ENCODE peak calls at places on chromosomes 4 and X, in eight cellular contexts. Q is pancreas; S is right atrium auricular region; Y is sigmoid colon; R is mesendoderm; U is hepatocyte; Z is IMR-90; P is CD4-positive, CD25-positive, alpha-beta regulatory T cell. E is an unnamed sample. For H3K36me3, the result is how much of the 10 kb centered on the place peaks cover.

GRCh38 chr4:5711479-5712184 is 631 bp downstream of the EVC start:
- DNase-seq in Y (peak), S (no peak), R (peak), P (no peak), Z (peak), U (no peak), Q (no peak), E (peak)

GRCh38 chrX:116379854-116380253 is 56.6 kb upstream of the SLC6A14 start:
- DNase-seq in Y (no peak), R (no peak), Z (peak), Q (no peak), S (peak), U (no peak), P (no peak), E (no peak)

GRCh38 chrX:112779139-112779538 is 61.5 kb downstream of the AMOT start:
- DNase-seq in R (no peak), P (no peak), S (no peak), Q (no peak), Y (no peak), Z (no peak), U (no peak), E (no peak)

GRCh38 chr4:176601156-176601555 is 191.6 kb downstream of the VEGFC start:
- DNase-seq in Z (no peak), S (no peak), Q (no peak), R (no peak), Y (no peak), U (no peak), P (no peak), E (no peak)

GRCh38 chr4:35250771-35251170 is 993.5 kb downstream of the ARAP2 start:
- DNase-seq in P (no peak), Q (no peak), U (no peak), S (no peak), Y (no peak), Z (no peak), R (no peak), E (no peak)

GRCh38 chr4:177302371-177303100 is 7.1 kb upstream of the NEIL3 start:
- DNase-seq in S (no peak), R (no peak), Y (no peak), U (no peak), Q (no peak), P (no peak), Z (peak), E (no peak)

GRCh38 chrX:149937881-149938426 is 337 bp downstream of the EOLA2 start:
- DNase-seq in S (no peak), Q (no peak), Z (peak), Y (peak), U (peak), P (no peak), R (peak), E (peak)

GRCh38 chr4:150371869-150372268 is 210.1 kb upstream of the MAB21L2 start:
- DNase-seq in S (no peak), Q (no peak), P (no peak), Z (no peak), R (no peak), Y (no peak), U (no peak), E (no peak)

GRCh38 chr4:108359130-108359709 is 190.5 kb upstream of the LEF1 start:
- DNase-seq in Y (no peak), U (no peak), S (no peak), Q (no peak), Z (no peak), P (peak), R (no peak), E (no peak)

GRCh38 chr4:88802138-88802537 is 104.5 kb upstream of the NAP1L5 start:
- DNase-seq in S (no peak), R (no peak), U (no peak), Y (no peak), P (no peak), Z (no peak), Q (no peak), E (no peak)

GRCh38 chr4:15234101-15234500 is 193.7 kb upstream of the C1QTNF7 start:
- DNase-seq in S (no peak), Q (no peak), U (no peak), Z (peak), R (no peak), Y (no peak), P (no peak), E (no peak)

GRCh38 chr4:176635372-176636261 is 157.1 kb downstream of the VEGFC start:
- DNase-seq in P (no peak), Y (no peak), Q (no peak), S (no peak), Z (peak), U (peak), R (peak), E (no peak)

GRCh38 chr4:100986360-100986868 is 360.9 kb downstream of the PPP3CA start:
- DNase-seq in Z (no peak), P (no peak), U (peak), R (peak), Q (no peak), Y (no peak), S (no peak), E (no peak)

GRCh38 chr4:108166441-108167315 is 2.1 kb downstream of the LEF1 start:
- DNase-seq in Z (no peak), Q (peak), S (no peak), P (peak), R (peak), Y (no peak), U (peak), E (no peak)

GRCh38 chr4:126733301-126733700 is 899.5 kb upstream of the INTU start:
- DNase-seq in U (no peak), Q (no peak), Y (no peak), P (no peak), R (no peak), S (no peak), Z (peak), E (no peak)

GRCh38 chrX:107577933-107578332 is 50.4 kb upstream of the PRPS1 start:
- DNase-seq in Z (no peak), R (no peak), Y (no peak), S (no peak), U (no peak), P (no peak), Q (no peak), E (no peak)

GRCh38 chr4:111847256-111848108 is 297.8 kb upstream of the FAM241A start:
- DNase-seq in Q (no peak), S (no peak), P (no peak), Z (no peak), Y (no peak), U (peak), R (peak), E (no peak)

GRCh38 chrX:37846141-37846540 is 1.2 kb downstream of the DYNLT3 start:
- DNase-seq in Z (peak), U (no peak), R (no peak), Y (no peak), S (no peak), Q (no peak), P (peak), E (no peak)

GRCh38 chr4:85929926-85930325 is 429.9 kb downstream of the MAPK10 start:
- DNase-seq in S (no peak), Y (no peak), P (no peak), Q (peak), R (no peak), U (peak), Z (no peak), E (no peak)

GRCh38 chr4:6383019-6383404 is 89.4 kb downstream of the PPP2R2C start:
- DNase-seq in Z (no peak), Y (no peak), R (no peak), S (no peak), U (no peak), Q (no peak), P (no peak), E (peak)

GRCh38 chr4:68358988-68359387 is 9.1 kb upstream of the YTHDC1 start:
- DNase-seq in P (no peak), S (no peak), R (no peak), Y (no peak), Q (no peak), U (no peak), Z (no peak), E (no peak)

GRCh38 chr4:5822617-5823016 is 70.3 kb downstream of the CRMP1 start:
- DNase-seq in Y (no peak), R (no peak), Q (no peak), U (no peak), P (no peak), S (no peak), Z (no peak), E (no peak)

GRCh38 chrX:24629701-24630100 is 17.4 kb downstream of the PCYT1B start:
- DNase-seq in R (no peak), P (no peak), U (no peak), Q (no peak), Z (no peak), Y (no peak), S (no peak), E (no peak)

GRCh38 chr4:38298868-38299713 is 338.9 kb downstream of the PTTG2 start:
- DNase-seq in R (no peak), P (no peak), Y (no peak), U (no peak), Z (no peak), S (no peak), Q (no peak), E (no peak)

GRCh38 chr4:113692809-113693411 is 68.6 kb downstream of the CAMK2D start:
- DNase-seq in Y (no peak), Z (no peak), S (no peak), Q (no peak), P (no peak), U (no peak), R (no peak), E (no peak)

GRCh38 chrX:123994730-123995129 is 33.2 kb downstream of the STAG2 start:
- DNase-seq in Y (no peak), Z (no peak), S (no peak), P (no peak), U (no peak), Q (no peak), R (no peak), E (no peak)

DNA sequence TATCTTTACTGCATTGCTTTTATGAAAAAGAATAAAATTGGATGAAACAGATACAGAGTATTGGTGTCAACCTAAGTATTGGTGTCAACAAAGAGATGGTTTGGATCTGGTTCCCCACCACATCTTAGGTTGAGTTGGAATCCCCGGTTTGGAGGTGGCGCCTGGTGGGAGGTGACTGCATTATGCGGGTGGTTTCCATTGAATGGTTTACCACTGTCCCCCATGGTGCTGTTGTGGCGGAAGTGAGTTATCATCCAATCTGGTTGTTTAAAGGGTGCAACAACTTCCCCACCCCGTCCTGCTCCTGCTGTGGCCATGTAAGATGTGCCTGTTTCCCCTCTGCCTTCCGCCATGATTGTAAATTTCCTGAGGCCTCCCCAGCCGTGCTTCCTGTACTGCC is 52.8 kb upstream of the CD99 start:
- DNase-seq in U (no peak), Q (no peak), Y (no peak), R (peak), Z (no peak), P (no peak), S (no peak), E (no peak)
- H3K36me3 ChIP-seq in U (under half), Q (under half), Y (under half), R (under half), Z (under half), P (under half), S (under half), E (under half)

GRCh38 chr4:172866421-172866820 is 302.2 kb upstream of the GALNT7 start:
- DNase-seq in P (no peak), Q (no peak), U (no peak), Z (no peak), S (no peak), R (no peak), Y (no peak), E (no peak)

GRCh38 chr4:172865531-172866127 is 303.0 kb upstream of the GALNT7 start:
- DNase-seq in U (no peak), Y (no peak), S (no peak), R (peak), Z (no peak), Q (no peak), P (no peak), E (no peak)

GRCh38 chr4:172869621-172870268 is 298.9 kb upstream of the GALNT7 start:
- DNase-seq in Y (no peak), Z (no peak), R (no peak), Q (no peak), P (no peak), U (no peak), S (no peak), E (no peak)

GRCh38 chr4:172868271-172868670 is 300.3 kb upstream of the GALNT7 start:
- DNase-seq in Q (no peak), R (no peak), S (no peak), Y (no peak), Z (no peak), P (no peak), U (no peak), E (no peak)

DNA sequence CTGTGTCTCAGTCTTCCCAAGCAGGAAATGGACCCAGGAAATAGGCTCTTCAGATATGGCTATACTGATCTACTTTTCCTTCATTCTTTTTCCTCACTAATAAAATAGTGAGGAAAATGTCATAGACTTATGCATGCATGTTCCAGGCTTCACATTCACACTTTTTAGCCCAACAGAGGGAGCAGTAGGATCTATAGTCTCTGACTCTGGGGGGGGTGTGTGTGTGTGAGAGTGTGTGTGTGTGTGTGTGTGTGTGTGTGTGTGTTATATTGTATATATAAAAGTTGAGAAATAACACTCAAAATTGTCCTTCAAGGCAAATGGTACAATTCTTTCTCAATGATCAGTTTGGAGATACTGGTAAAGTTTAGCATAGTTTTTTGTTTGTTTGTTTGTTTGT is 297.2 kb upstream of the GALNT7 start:
- DNase-seq in Z (no peak), R (peak), P (no peak), Q (no peak), S (no peak), U (no peak), Y (no peak), E (no peak)
- H3K27ac ChIP-seq in Z (no peak), R (no peak), P (no peak), Q (no peak), S (no peak), U (no peak), Y (no peak), E (no peak)

GRCh38 chr4:183688216-183688615 is 29.1 kb downstream of the TRAPPC11 start:
- DNase-seq in U (no peak), P (no peak), Z (no peak), Q (no peak), Y (no peak), R (no peak), S (no peak), E (no peak)

GRCh38 chr4:183691897-183692296 is 32.8 kb downstream of the TRAPPC11 start:
- DNase-seq in U (no peak), Z (no peak), R (no peak), Q (no peak), S (no peak), Y (no peak), P (no peak), E (no peak)

GRCh38 chr4:183686461-183686860 is 27.4 kb downstream of the TRAPPC11 start:
- DNase-seq in P (no peak), U (no peak), Y (no peak), Q (no peak), S (no peak), R (no peak), Z (no peak), E (no peak)

DNA sequence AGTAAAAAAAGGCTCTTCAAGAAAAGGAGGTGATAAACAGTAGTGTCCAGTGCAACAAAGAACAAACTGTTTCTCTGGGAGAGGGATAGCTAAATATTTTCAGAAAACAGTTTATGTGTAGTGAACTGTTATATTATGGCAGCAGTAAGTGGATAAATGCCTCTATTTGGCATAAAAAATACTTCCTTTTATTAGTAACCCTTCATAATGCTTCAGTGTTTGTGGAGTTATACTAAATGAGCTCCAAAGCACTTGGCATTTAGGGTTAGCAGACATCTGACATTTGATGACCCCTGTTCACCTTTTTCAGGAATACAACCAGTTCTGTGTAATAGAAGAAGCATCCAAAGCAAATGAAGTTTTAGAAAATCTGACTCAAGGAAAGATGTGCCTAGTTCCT is 31.9 kb downstream of the TRAPPC11 start:
- DNase-seq in Q (no peak), U (no peak), R (no peak), S (no peak), P (no peak), Z (no peak), Y (no peak), E (no peak)
- H3K36me3 ChIP-seq in Q (under half), U (under half), R (under half), S (half or more), P (half or more), Z (under half), Y (under half), E (under half)

GRCh38 chr4:119209586-119209985 is 2.9 kb upstream of the USP53 start:
- DNase-seq in Y (no peak), R (no peak), P (no peak), Z (no peak), S (no peak), U (no peak), Q (no peak), E (no peak)

GRCh38 chr4:119207051-119207450 is 5.5 kb upstream of the USP53 start:
- DNase-seq in S (no peak), Z (peak), Y (no peak), U (no peak), P (no peak), R (peak), Q (no peak), E (no peak)

GRCh38 chr4:119211856-119212250 is 660 bp upstream of the USP53 start:
- DNase-seq in Z (no peak), R (peak), U (no peak), S (no peak), P (no peak), Q (no peak), Y (no peak), E (no peak)

GRCh38 chr4:119210760-119211159 is 1.8 kb upstream of the USP53 start:
- DNase-seq in U (no peak), Z (peak), Q (no peak), P (no peak), S (no peak), Y (no peak), R (no peak), E (no peak)

GRCh38 chr4:119209077-119209476 is 3.4 kb upstream of the USP53 start:
- DNase-seq in S (no peak), U (peak), R (peak), Y (no peak), Q (no peak), P (no peak), Z (peak), E (no peak)
- H3K27ac ChIP-seq in S (peak), U (peak), R (no peak), Y (peak), Q (no peak), P (no peak), Z (no peak), E (no peak)

GRCh38 chrX:68725966-68726365 is 78.5 kb downstream of the STARD8 start:
- DNase-seq in S (no peak), U (no peak), R (no peak), Y (peak), Z (no peak), P (no peak), Q (no peak), E (no peak)

GRCh38 chrX:68723491-68724155 is 76.2 kb downstream of the STARD8 start:
- DNase-seq in S (no peak), Q (no peak), Z (no peak), Y (peak), P (no peak), R (no peak), U (no peak), E (no peak)

GRCh38 chrX:68726366-68726765 is 78.9 kb downstream of the STARD8 start:
- DNase-seq in P (no peak), R (no peak), Z (no peak), Y (peak), Q (no peak), S (no peak), U (no peak), E (no peak)

GRCh38 chrX:68721991-68722860 is 74.8 kb downstream of the STARD8 start:
- DNase-seq in R (no peak), P (no peak), Z (no peak), Q (no peak), U (no peak), Y (peak), S (no peak), E (no peak)

DNA sequence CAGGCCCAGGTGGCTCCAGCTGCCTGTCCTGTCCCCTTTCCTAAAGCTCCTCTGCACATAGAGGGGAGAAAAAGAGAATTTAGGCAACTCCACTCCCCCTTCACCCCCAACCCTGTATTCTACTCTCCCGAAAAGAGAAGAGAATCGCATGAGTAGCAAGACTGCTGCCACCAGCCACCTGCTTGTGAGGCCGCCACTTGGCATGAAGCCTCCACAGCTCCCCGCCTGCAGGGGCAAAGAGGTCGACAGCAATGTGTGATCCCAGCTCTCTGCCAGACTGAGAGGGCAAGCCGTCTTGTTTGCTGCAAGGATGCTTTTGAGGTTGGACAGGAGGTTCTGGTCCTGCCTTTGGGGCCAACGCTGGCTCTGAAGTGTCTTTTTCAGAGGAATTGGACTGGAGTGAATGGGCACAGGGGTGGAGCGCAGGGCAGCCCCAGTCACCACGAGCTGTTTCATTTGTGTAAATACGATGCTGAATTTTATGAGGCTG is 77.1 kb downstream of the STARD8 start:
- DNase-seq in Q (no peak), S (no peak), Y (peak), U (no peak), Z (no peak), P (no peak), R (no peak), E (no peak)
- H3K36me3 ChIP-seq in Q (under half), S (under half), Y (under half), U (under half), Z (under half), P (under half), R (under half), E (under half)

DNA sequence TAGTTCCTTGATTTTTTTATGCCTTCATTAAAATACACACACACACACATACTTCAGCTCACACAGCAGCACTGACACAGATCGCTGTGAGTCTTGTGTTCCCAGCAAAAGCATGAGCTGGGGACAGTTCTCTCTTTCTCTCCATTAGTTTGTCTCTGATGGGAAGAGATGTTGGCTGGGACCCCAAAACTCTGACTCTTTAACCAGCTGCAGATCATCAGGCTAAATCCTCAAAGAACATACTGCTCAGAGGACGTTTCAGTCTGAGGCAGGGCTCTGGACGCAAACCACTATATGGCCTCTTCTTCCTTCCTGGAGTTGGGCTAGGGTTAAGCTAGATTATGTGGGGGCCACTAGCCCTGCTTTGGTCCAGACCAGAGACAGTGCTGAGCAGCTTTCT is 109.6 kb downstream of the NHSL2 start:
- DNase-seq in Q (no peak), Y (peak), S (peak), Z (no peak), U (no peak), R (no peak), P (no peak), E (no peak)
- H3K27ac ChIP-seq in Q (no peak), Y (peak), S (no peak), Z (no peak), U (peak), R (no peak), P (no peak), E (no peak)